ENCODE peak calls at places on chromosomes 11 and 22, in eight cellular contexts. One of them, this sample, is unnamed. For H3K36me3, the result is how much of the 10 kb centered on the place peaks cover.

GRCh38 chr11:12864316-12865156 is 144.6 kb upstream of the RASSF10 start:
- DNase-seq in adrenal gland: no peak
- DNase-seq in transverse colon: no peak
- DNase-seq in sigmoid colon: no peak
- DNase-seq in HCT116: no peak
- DNase-seq in spleen: no peak
- DNase-seq in right lobe of liver: no peak
- DNase-seq in endothelial cell of umbilical vein: peak
- DNase-seq in this sample: no peak

GRCh38 chr11:13896990-13897353 is 65.6 kb upstream of the SPON1 start:
- DNase-seq in transverse colon: no peak
- DNase-seq in endothelial cell of umbilical vein: no peak
- DNase-seq in HCT116: no peak
- DNase-seq in sigmoid colon: no peak
- DNase-seq in right lobe of liver: no peak
- DNase-seq in spleen: no peak
- DNase-seq in adrenal gland: no peak
- DNase-seq in this sample: no peak

GRCh38 chr11:14971865-14972580 is at the start of gene CALCA:
- DNase-seq in endothelial cell of umbilical vein: no peak
- DNase-seq in spleen: no peak
- DNase-seq in adrenal gland: no peak
- DNase-seq in right lobe of liver: no peak
- DNase-seq in transverse colon: no peak
- DNase-seq in HCT116: no peak
- DNase-seq in sigmoid colon: no peak
- DNase-seq in this sample: no peak

GRCh38 chr11:12724301-12725046 is 50.3 kb downstream of the TEAD1 start:
- DNase-seq in HCT116: peak
- DNase-seq in adrenal gland: peak
- DNase-seq in endothelial cell of umbilical vein: peak
- DNase-seq in spleen: no peak
- DNase-seq in right lobe of liver: peak
- DNase-seq in sigmoid colon: peak
- DNase-seq in transverse colon: peak
- DNase-seq in this sample: peak

GRCh38 chr11:114075891-114076441 is 16.5 kb downstream of the ZBTB16 start:
- DNase-seq in HCT116: peak
- DNase-seq in endothelial cell of umbilical vein: peak
- DNase-seq in spleen: no peak
- DNase-seq in sigmoid colon: peak
- DNase-seq in adrenal gland: peak
- DNase-seq in transverse colon: no peak
- DNase-seq in right lobe of liver: no peak
- DNase-seq in this sample: no peak

GRCh38 chr11:40819230-40819629 is 640.2 kb downstream of the LRRC4C start:
- DNase-seq in sigmoid colon: no peak
- DNase-seq in HCT116: no peak
- DNase-seq in adrenal gland: no peak
- DNase-seq in transverse colon: no peak
- DNase-seq in spleen: no peak
- DNase-seq in right lobe of liver: no peak
- DNase-seq in endothelial cell of umbilical vein: no peak
- DNase-seq in this sample: no peak

GRCh38 chr11:62497132-62497915 is 49.3 kb downstream of the AHNAK start:
- DNase-seq in adrenal gland: no peak
- DNase-seq in HCT116: peak
- DNase-seq in transverse colon: peak
- DNase-seq in right lobe of liver: no peak
- DNase-seq in endothelial cell of umbilical vein: peak
- DNase-seq in sigmoid colon: no peak
- DNase-seq in spleen: no peak
- DNase-seq in this sample: peak

GRCh38 chr11:130514316-130514715 is 65.9 kb downstream of the ADAMTS15 start:
- DNase-seq in transverse colon: no peak
- DNase-seq in right lobe of liver: no peak
- DNase-seq in sigmoid colon: no peak
- DNase-seq in HCT116: no peak
- DNase-seq in adrenal gland: no peak
- DNase-seq in spleen: no peak
- DNase-seq in endothelial cell of umbilical vein: no peak
- DNase-seq in this sample: no peak

GRCh38 chr11:776459-777287 is 614 bp downstream of the GATD1 start:
- DNase-seq in transverse colon: no peak
- DNase-seq in spleen: peak
- DNase-seq in HCT116: no peak
- DNase-seq in endothelial cell of umbilical vein: peak
- DNase-seq in sigmoid colon: peak
- DNase-seq in adrenal gland: no peak
- DNase-seq in right lobe of liver: peak
- DNase-seq in this sample: no peak

GRCh38 chr11:64924910-64925284 is 408 bp downstream of the PPP2R5B start:
- DNase-seq in spleen: no peak
- DNase-seq in right lobe of liver: no peak
- DNase-seq in transverse colon: peak
- DNase-seq in endothelial cell of umbilical vein: no peak
- DNase-seq in HCT116: no peak
- DNase-seq in adrenal gland: no peak
- DNase-seq in sigmoid colon: peak
- DNase-seq in this sample: no peak

GRCh38 chr11:64925536-64926449 is 1.3 kb downstream of the PPP2R5B start:
- DNase-seq in transverse colon: no peak
- DNase-seq in spleen: no peak
- DNase-seq in right lobe of liver: peak
- DNase-seq in sigmoid colon: no peak
- DNase-seq in HCT116: no peak
- DNase-seq in adrenal gland: no peak
- DNase-seq in endothelial cell of umbilical vein: no peak
- DNase-seq in this sample: no peak

GRCh38 chr11:64923151-64923661 is 1.3 kb upstream of the PPP2R5B start:
- DNase-seq in adrenal gland: no peak
- DNase-seq in HCT116: no peak
- DNase-seq in right lobe of liver: no peak
- DNase-seq in spleen: peak
- DNase-seq in endothelial cell of umbilical vein: no peak
- DNase-seq in transverse colon: no peak
- DNase-seq in sigmoid colon: peak
- DNase-seq in this sample: no peak

GRCh38 chr11:64926689-64927088 is 2.2 kb downstream of the PPP2R5B start:
- DNase-seq in spleen: no peak
- DNase-seq in adrenal gland: no peak
- DNase-seq in right lobe of liver: no peak
- DNase-seq in transverse colon: no peak
- DNase-seq in sigmoid colon: no peak
- DNase-seq in endothelial cell of umbilical vein: no peak
- DNase-seq in HCT116: no peak
- DNase-seq in this sample: no peak

GRCh38 chr11:64923944-64924909 is at the start of gene PPP2R5B:
- DNase-seq in sigmoid colon: peak
- DNase-seq in spleen: peak
- DNase-seq in adrenal gland: peak
- DNase-seq in right lobe of liver: peak
- DNase-seq in HCT116: peak
- DNase-seq in endothelial cell of umbilical vein: peak
- DNase-seq in transverse colon: peak
- DNase-seq in this sample: peak
- TF ChIP-seq POLR2A in sigmoid colon: peak
- TF ChIP-seq POLR2A in spleen: peak
- TF ChIP-seq POLR2A in adrenal gland: peak
- TF ChIP-seq POLR2A in right lobe of liver: peak
- TF ChIP-seq POLR2A in HCT116: no peak
- TF ChIP-seq POLR2A in endothelial cell of umbilical vein: peak
- TF ChIP-seq POLR2A in transverse colon: peak
- TF ChIP-seq POLR2A in this sample: peak

GRCh38 chr22:17748555-17749353 is 25.5 kb downstream of the BID start:
- DNase-seq in HCT116: no peak
- DNase-seq in adrenal gland: no peak
- DNase-seq in right lobe of liver: no peak
- DNase-seq in endothelial cell of umbilical vein: no peak
- DNase-seq in sigmoid colon: no peak
- DNase-seq in transverse colon: no peak
- DNase-seq in spleen: peak
- DNase-seq in this sample: no peak
- H3K36me3 ChIP-seq in HCT116: under half
- H3K36me3 ChIP-seq in adrenal gland: under half
- H3K36me3 ChIP-seq in right lobe of liver: under half
- H3K36me3 ChIP-seq in endothelial cell of umbilical vein: under half
- H3K36me3 ChIP-seq in sigmoid colon: under half
- H3K36me3 ChIP-seq in transverse colon: under half
- H3K36me3 ChIP-seq in spleen: under half
- H3K36me3 ChIP-seq in this sample: under half

GRCh38 chr22:20180245-20180630 is 29.4 kb upstream of the CCDC188 start:
- DNase-seq in HCT116: no peak
- DNase-seq in endothelial cell of umbilical vein: no peak
- DNase-seq in right lobe of liver: no peak
- DNase-seq in transverse colon: no peak
- DNase-seq in spleen: no peak
- DNase-seq in sigmoid colon: no peak
- DNase-seq in adrenal gland: no peak
- DNase-seq in this sample: no peak
- TF ChIP-seq CTCF in HCT116: peak
- TF ChIP-seq CTCF in endothelial cell of umbilical vein: peak
- TF ChIP-seq CTCF in right lobe of liver: no peak
- TF ChIP-seq CTCF in transverse colon: no peak
- TF ChIP-seq CTCF in spleen: no peak
- TF ChIP-seq CTCF in sigmoid colon: no peak
- TF ChIP-seq CTCF in adrenal gland: no peak
- TF ChIP-seq CTCF in this sample: no peak

GRCh38 chr22:37311761-37312312 is 29.5 kb downstream of the CYTH4 start:
- DNase-seq in sigmoid colon: no peak
- DNase-seq in right lobe of liver: no peak
- DNase-seq in HCT116: no peak
- DNase-seq in endothelial cell of umbilical vein: no peak
- DNase-seq in adrenal gland: no peak
- DNase-seq in transverse colon: no peak
- DNase-seq in spleen: no peak
- DNase-seq in this sample: no peak
- TF ChIP-seq POLR2A in sigmoid colon: no peak
- TF ChIP-seq POLR2A in right lobe of liver: no peak
- TF ChIP-seq POLR2A in HCT116: no peak
- TF ChIP-seq POLR2A in endothelial cell of umbilical vein: no peak
- TF ChIP-seq POLR2A in adrenal gland: no peak
- TF ChIP-seq POLR2A in transverse colon: no peak
- TF ChIP-seq POLR2A in spleen: no peak
- TF ChIP-seq POLR2A in this sample: no peak

GRCh38 chr11:69091638-69092165 is 43.0 kb downstream of the TPCN2 start:
- DNase-seq in transverse colon: no peak
- DNase-seq in spleen: no peak
- DNase-seq in sigmoid colon: no peak
- DNase-seq in right lobe of liver: no peak
- DNase-seq in endothelial cell of umbilical vein: no peak
- DNase-seq in HCT116: no peak
- DNase-seq in adrenal gland: no peak
- DNase-seq in this sample: no peak
- H3K36me3 ChIP-seq in transverse colon: under half
- H3K36me3 ChIP-seq in spleen: under half
- H3K36me3 ChIP-seq in sigmoid colon: under half
- H3K36me3 ChIP-seq in right lobe of liver: under half
- H3K36me3 ChIP-seq in endothelial cell of umbilical vein: under half
- H3K36me3 ChIP-seq in HCT116: under half
- H3K36me3 ChIP-seq in adrenal gland: under half
- H3K36me3 ChIP-seq in this sample: under half

GRCh38 chr22:49168219-49168813 is 659.4 kb downstream of the BRD1 start:
- DNase-seq in spleen: no peak
- DNase-seq in right lobe of liver: no peak
- DNase-seq in endothelial cell of umbilical vein: no peak
- DNase-seq in HCT116: no peak
- DNase-seq in sigmoid colon: no peak
- DNase-seq in adrenal gland: no peak
- DNase-seq in transverse colon: no peak
- DNase-seq in this sample: no peak

GRCh38 chr22:49166746-49167145 is 660.9 kb downstream of the BRD1 start:
- DNase-seq in spleen: no peak
- DNase-seq in HCT116: no peak
- DNase-seq in right lobe of liver: no peak
- DNase-seq in sigmoid colon: no peak
- DNase-seq in transverse colon: no peak
- DNase-seq in adrenal gland: no peak
- DNase-seq in endothelial cell of umbilical vein: no peak
- DNase-seq in this sample: no peak

GRCh38 chr22:49169074-49169744 is 658.5 kb downstream of the BRD1 start:
- DNase-seq in transverse colon: no peak
- DNase-seq in HCT116: no peak
- DNase-seq in endothelial cell of umbilical vein: no peak
- DNase-seq in spleen: peak
- DNase-seq in right lobe of liver: no peak
- DNase-seq in sigmoid colon: no peak
- DNase-seq in adrenal gland: no peak
- DNase-seq in this sample: no peak

GRCh38 chr22:49166211-49166610 is 661.5 kb downstream of the BRD1 start:
- DNase-seq in sigmoid colon: no peak
- DNase-seq in HCT116: no peak
- DNase-seq in transverse colon: no peak
- DNase-seq in endothelial cell of umbilical vein: no peak
- DNase-seq in right lobe of liver: no peak
- DNase-seq in spleen: no peak
- DNase-seq in adrenal gland: no peak
- DNase-seq in this sample: no peak

GRCh38 chr22:49170053-49170452 is 657.6 kb downstream of the BRD1 start:
- DNase-seq in right lobe of liver: no peak
- DNase-seq in HCT116: no peak
- DNase-seq in transverse colon: no peak
- DNase-seq in spleen: no peak
- DNase-seq in endothelial cell of umbilical vein: no peak
- DNase-seq in sigmoid colon: no peak
- DNase-seq in adrenal gland: no peak
- DNase-seq in this sample: no peak
- TF ChIP-seq CTCF in right lobe of liver: no peak
- TF ChIP-seq CTCF in HCT116: no peak
- TF ChIP-seq CTCF in transverse colon: no peak
- TF ChIP-seq CTCF in spleen: no peak
- TF ChIP-seq CTCF in endothelial cell of umbilical vein: no peak
- TF ChIP-seq CTCF in sigmoid colon: no peak
- TF ChIP-seq CTCF in adrenal gland: no peak
- TF ChIP-seq CTCF in this sample: no peak

GRCh38 chr22:50046481-50047245 is 11.4 kb downstream of the TTLL8 start:
- DNase-seq in sigmoid colon: peak
- DNase-seq in endothelial cell of umbilical vein: no peak
- DNase-seq in HCT116: no peak
- DNase-seq in transverse colon: no peak
- DNase-seq in adrenal gland: no peak
- DNase-seq in spleen: no peak
- DNase-seq in right lobe of liver: no peak
- DNase-seq in this sample: no peak
- TF ChIP-seq POLR2A in sigmoid colon: no peak
- TF ChIP-seq POLR2A in endothelial cell of umbilical vein: no peak
- TF ChIP-seq POLR2A in HCT116: no peak
- TF ChIP-seq POLR2A in transverse colon: no peak
- TF ChIP-seq POLR2A in adrenal gland: no peak
- TF ChIP-seq POLR2A in spleen: no peak
- TF ChIP-seq POLR2A in right lobe of liver: no peak
- TF ChIP-seq POLR2A in this sample: no peak

DNA sequence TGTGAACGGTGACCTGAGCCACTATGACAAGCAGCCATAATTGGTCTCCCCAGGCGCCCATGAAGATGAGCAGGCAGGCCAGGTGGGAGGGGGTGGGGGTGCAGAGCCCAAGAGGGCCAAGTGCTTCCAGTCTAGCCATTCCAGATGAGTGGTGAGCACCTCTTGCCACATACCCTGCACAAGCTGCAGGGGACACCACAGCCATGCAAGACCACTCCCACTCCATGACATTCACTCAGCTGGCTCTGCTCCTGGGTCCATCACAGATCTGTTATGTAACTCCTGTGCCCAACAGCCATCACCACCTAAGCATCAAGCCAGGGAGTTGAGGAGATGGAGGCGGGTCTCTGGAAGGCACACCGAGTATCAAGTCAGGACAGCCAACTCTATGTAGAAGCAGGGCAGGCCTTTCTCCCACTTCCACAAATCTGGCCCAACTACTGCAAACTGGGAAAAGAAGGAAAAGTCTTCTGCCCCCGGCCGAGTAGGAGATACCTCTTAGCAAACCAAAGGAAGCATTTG is 8.4 kb downstream of the TMEM184B start:
- DNase-seq in adrenal gland: no peak
- DNase-seq in transverse colon: no peak
- DNase-seq in spleen: no peak
- DNase-seq in sigmoid colon: no peak
- DNase-seq in endothelial cell of umbilical vein: no peak
- DNase-seq in right lobe of liver: no peak
- DNase-seq in HCT116: no peak
- DNase-seq in this sample: no peak
- H3K36me3 ChIP-seq in adrenal gland: under half
- H3K36me3 ChIP-seq in transverse colon: under half
- H3K36me3 ChIP-seq in spleen: under half
- H3K36me3 ChIP-seq in sigmoid colon: under half
- H3K36me3 ChIP-seq in endothelial cell of umbilical vein: under half
- H3K36me3 ChIP-seq in right lobe of liver: under half
- H3K36me3 ChIP-seq in HCT116: under half
- H3K36me3 ChIP-seq in this sample: under half

This sample was measured in Peyer's patch.